ENCODE peak calls at places on chromosomes 7 and 10, in ten cellular contexts. U, P, H, D, A, T, R, Y, F and O are unnamed samples. For H3K27me3, the result is how much of the 10 kb centered on the place peaks cover.

GRCh38 chr7:143458263-143458662 is 15.0 kb downstream of the TAS2R60 start:
- DNase-seq in R (no peak), H (no peak), A (no peak), Y (no peak), P (no peak), T (no peak), F (no peak), D (no peak), U (no peak), O (no peak)

GRCh38 chr10:23702977-23703414 is 264.1 kb downstream of the OTUD1 start:
- DNase-seq in H (peak), A (peak), P (peak), T (peak), D (no peak), Y (peak), R (peak), F (peak), U (peak), O (no peak)

GRCh38 chr7:85067371-85067770 is 119.5 kb downstream of the SEMA3D start:
- DNase-seq in U (no peak), F (no peak), R (no peak), A (no peak), H (no peak), P (no peak), D (no peak), Y (no peak), T (no peak), O (no peak)

GRCh38 chr10:63781226-63781625 is 260.0 kb downstream of the REEP3 start:
- DNase-seq in D (no peak), H (no peak), R (no peak), F (no peak), Y (no peak), U (no peak), T (no peak), P (no peak), A (no peak), O (no peak)

GRCh38 chr10:49264177-49264677 is 34.7 kb upstream of the C10orf71 start:
- DNase-seq in U (no peak), P (no peak), F (no peak), D (no peak), H (no peak), Y (no peak), T (no peak), R (no peak), A (no peak), O (no peak)

GRCh38 chr10:10976652-10977051 is 41.0 kb upstream of the CELF2 start:
- DNase-seq in A (no peak), F (no peak), P (no peak), R (no peak), H (no peak), T (no peak), U (no peak), D (no peak), Y (no peak), O (no peak)

GRCh38 chr7:44217133-44217714 is 16.4 kb downstream of the YKT6 start:
- DNase-seq in Y (peak), F (no peak), A (no peak), U (no peak), D (peak), T (no peak), H (peak), R (no peak), P (no peak), O (no peak)

GRCh38 chr10:458466-458865 is 231.0 kb downstream of the DIP2C start:
- DNase-seq in R (no peak), F (no peak), P (no peak), Y (no peak), A (no peak), T (no peak), D (no peak), U (no peak), H (no peak), O (no peak)

GRCh38 chr7:123112833-123113232 is 86.9 kb downstream of the SLC13A1 start:
- DNase-seq in R (no peak), Y (no peak), D (no peak), P (no peak), U (no peak), H (no peak), A (no peak), F (no peak), T (no peak), O (no peak)

GRCh38 chr7:27409776-27410175 is 167.2 kb downstream of the EVX1 start:
- DNase-seq in D (no peak), H (no peak), Y (no peak), U (no peak), R (no peak), F (no peak), A (no peak), T (no peak), P (no peak), O (no peak)

GRCh38 chr7:157903715-157904114 is 566.9 kb downstream of the DNAJB6 start:
- DNase-seq in U (no peak), T (no peak), F (no peak), P (no peak), D (peak), A (no peak), R (no peak), Y (no peak), H (no peak), O (no peak)

GRCh38 chr10:95208702-95209391 is 14.8 kb downstream of the ACSM6 start:
- DNase-seq in A (no peak), U (peak), R (no peak), P (no peak), T (no peak), D (no peak), F (no peak), Y (no peak), H (no peak), O (no peak)

GRCh38 chr7:69448071-69448470 is 150.2 kb upstream of the AUTS2 start:
- DNase-seq in H (no peak), R (no peak), D (peak), U (no peak), Y (no peak), P (no peak), A (no peak), F (no peak), T (no peak), O (no peak)

GRCh38 chr10:70780370-70780760 is 4.8 kb downstream of the TBATA start:
- DNase-seq in A (no peak), D (no peak), P (no peak), R (no peak), T (no peak), Y (no peak), F (no peak), H (peak), U (no peak), O (no peak)

GRCh38 chr10:13882112-13882711 is 295.4 kb downstream of the PRPF18 start:
- DNase-seq in U (peak), R (no peak), H (peak), T (peak), D (peak), P (no peak), F (no peak), A (peak), Y (no peak), O (no peak)

GRCh38 chr7:5872326-5872725 is 8.3 kb upstream of the OCM start:
- DNase-seq in H (no peak), D (no peak), A (peak), Y (no peak), F (no peak), T (no peak), R (no peak), P (no peak), U (peak), O (no peak)

GRCh38 chr7:142885311-142886230 is at the start of gene TRPV6:
- DNase-seq in A (peak), R (no peak), U (peak), P (peak), D (no peak), H (peak), Y (peak), F (peak), T (no peak), O (no peak)

GRCh38 chr7:12534046-12534445 is 36.5 kb upstream of the SCIN start:
- DNase-seq in P (no peak), A (no peak), U (no peak), R (no peak), D (no peak), T (no peak), Y (no peak), H (no peak), F (no peak), O (no peak)

DNA sequence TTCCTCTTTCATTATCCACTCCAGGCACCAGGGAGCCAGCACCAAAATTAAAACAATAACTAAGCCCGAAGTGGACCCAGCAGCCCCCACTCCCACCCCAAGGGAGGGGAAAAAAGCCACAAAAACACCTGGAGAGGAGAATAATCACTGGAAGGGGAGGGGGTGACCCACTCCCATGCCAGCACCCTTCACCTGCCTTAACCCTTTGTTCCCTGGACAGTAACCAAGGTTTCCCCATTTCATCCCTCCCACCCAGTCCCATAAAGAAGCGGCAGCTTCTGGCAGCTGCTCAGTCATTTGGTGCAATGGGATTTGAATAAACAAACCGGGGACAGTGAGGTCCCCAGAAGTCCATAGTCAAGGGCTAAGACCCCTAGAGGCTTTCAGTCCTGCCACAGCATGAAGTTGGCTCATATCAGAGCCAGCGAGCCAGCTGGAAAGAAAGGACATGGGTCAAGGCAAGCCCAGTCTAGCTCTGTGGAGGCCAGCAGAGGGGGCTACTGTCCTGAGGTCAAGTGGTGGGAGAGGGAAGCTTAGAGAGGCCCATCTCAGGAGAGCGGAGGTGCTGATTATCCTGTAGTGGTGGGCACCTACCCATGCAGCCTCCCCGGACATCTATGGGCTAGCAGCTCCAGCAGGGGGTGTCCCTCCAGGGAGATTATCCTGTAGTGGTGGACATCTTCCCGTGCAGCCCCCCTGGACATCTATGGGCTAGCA is 58.8 kb upstream of the LBX1 start:
- DNase-seq in F (no peak), Y (no peak), D (no peak), P (no peak), A (no peak), T (no peak), R (no peak), H (peak), U (peak), O (no peak)
- H3K27me3 ChIP-seq in F (half or more), Y (under half), D (half or more), P (under half), A (half or more), T (half or more), R (under half), H (half or more), U (half or more), O (half or more)

GRCh38 chr7:117014099-117014656 is 60.9 kb downstream of the ST7 start:
- DNase-seq in H (no peak), R (no peak), F (no peak), T (no peak), P (no peak), A (no peak), Y (no peak), U (no peak), D (no peak), O (no peak)
- H3K4me3 ChIP-seq in H (no peak), R (peak), F (no peak), T (no peak), P (no peak), A (no peak), Y (no peak), U (no peak), D (peak), O (peak)

DNA sequence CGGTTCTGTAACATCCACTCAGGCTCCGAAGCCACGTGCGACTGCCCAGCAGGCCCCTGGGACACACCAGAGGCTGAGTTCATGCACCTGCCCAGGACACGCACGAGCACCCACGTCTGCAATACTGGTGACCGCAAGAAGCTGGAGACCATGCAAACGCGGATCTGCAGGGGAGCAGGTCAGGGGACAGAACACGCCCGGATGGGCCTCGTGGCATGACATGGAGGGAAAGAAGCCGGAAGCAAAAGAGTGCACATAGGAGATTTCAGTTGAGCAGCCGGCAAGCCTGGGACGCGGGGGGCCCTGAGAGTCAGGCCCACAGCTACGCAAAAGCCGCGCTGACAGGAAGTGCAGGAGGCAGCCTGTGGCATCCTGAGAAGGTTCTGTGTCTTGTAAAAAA is 73.7 kb downstream of the FOXL3 start:
- DNase-seq in D (no peak), Y (peak), H (no peak), P (peak), T (no peak), U (no peak), F (no peak), A (no peak), R (peak), O (no peak)
- H3K27me3 ChIP-seq in D (half or more), Y (under half), H (under half), P (under half), T (under half), U (under half), F (under half), A (under half), R (under half), O (under half)

GRCh38 chr10:97188234-97188847 is 2.6 kb upstream of the SLIT1 start:
- DNase-seq in H (no peak), U (no peak), A (no peak), D (peak), R (no peak), Y (no peak), F (no peak), P (no peak), T (no peak), O (no peak)

GRCh38 chr10:97184971-97185325 is 811 bp downstream of the SLIT1 start:
- DNase-seq in F (no peak), R (no peak), A (no peak), Y (peak), H (no peak), P (no peak), U (peak), T (no peak), D (peak), O (no peak)

GRCh38 chr10:97183314-97183713 is 2.4 kb downstream of the SLIT1 start:
- DNase-seq in Y (no peak), U (no peak), H (no peak), R (no peak), T (no peak), P (no peak), D (no peak), A (no peak), F (no peak), O (no peak)

GRCh38 chr10:97186911-97187310 is 1.2 kb upstream of the SLIT1 start:
- DNase-seq in P (no peak), R (no peak), F (no peak), Y (peak), H (no peak), T (no peak), A (no peak), U (no peak), D (peak), O (peak)

GRCh38 chr10:97185326-97186058 is at the start of gene SLIT1:
- DNase-seq in Y (peak), F (no peak), D (peak), P (no peak), U (peak), R (no peak), A (no peak), H (peak), T (no peak), O (no peak)
- H3K4me3 ChIP-seq in Y (no peak), F (no peak), D (no peak), P (peak), U (peak), R (peak), A (peak), H (peak), T (no peak), O (peak)

DNA sequence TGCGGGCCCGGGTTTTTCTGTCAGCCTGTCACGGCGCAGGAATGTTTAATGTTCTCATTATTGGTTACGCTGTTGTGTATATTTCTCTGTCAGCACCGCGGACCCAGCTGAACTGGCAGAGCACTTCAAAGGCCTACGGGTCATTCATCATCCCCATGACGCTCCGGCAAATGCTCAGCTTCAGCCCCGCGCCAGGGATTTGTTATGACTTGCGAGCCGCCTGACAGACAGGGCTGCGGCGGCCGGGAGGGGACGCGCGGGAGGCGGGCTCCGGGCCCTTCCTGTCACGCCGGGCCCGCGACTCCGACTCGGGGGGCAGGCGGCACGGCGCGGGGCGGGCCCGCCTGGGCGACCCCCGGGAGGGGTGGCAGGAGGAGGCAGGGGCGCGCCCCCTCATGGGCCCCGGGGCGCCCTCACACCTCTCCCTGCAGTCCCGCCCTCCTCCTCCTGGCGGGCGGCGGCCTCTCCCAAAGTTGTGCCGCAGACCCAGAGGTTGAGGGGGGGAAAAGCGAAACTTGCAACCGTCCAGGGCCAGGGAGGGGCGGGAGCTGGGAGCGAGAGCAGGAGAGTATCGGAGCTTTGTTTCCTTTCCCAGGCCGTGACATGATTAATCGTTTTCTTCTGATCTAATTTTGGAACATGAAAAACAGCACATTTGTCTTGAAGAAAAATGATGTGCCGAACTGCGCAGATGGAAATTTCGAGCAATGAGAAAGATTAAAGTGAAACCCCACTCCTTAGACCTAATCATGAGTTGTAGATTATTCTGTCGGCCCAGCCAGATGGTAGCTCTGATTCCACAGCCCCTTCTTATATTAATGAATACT is 59.3 kb upstream of the COMTD1 start:
- DNase-seq in R (peak), T (peak), U (peak), A (peak), H (peak), Y (peak), D (peak), F (peak), P (peak), O (peak)
- H3K27me3 ChIP-seq in R (under half), T (under half), U (half or more), A (under half), H (under half), Y (under half), D (under half), F (under half), P (under half), O (under half)

GRCh38 chr10:78263521-78263988 is 229.9 kb downstream of the RPS24 start:
- DNase-seq in F (no peak), Y (no peak), T (peak), H (no peak), U (no peak), P (no peak), A (no peak), D (no peak), R (no peak), O (no peak)
- H3K4me3 ChIP-seq in F (no peak), Y (no peak), T (no peak), H (no peak), U (no peak), P (no peak), A (no peak), D (no peak), R (no peak), O (no peak)

GRCh38 chr7:93566876-93567275 is 7.6 kb downstream of the CALCR start:
- DNase-seq in F (no peak), T (no peak), R (no peak), A (no peak), H (no peak), D (no peak), U (no peak), P (no peak), Y (no peak), O (no peak)
- H3K27me3 ChIP-seq in F (under half), T (under half), R (under half), A (under half), H (under half), D (under half), U (under half), P (under half), Y (under half), O (under half)